ENCODE peak calls at places on chromosome 12, in nine cellular contexts. Z, N, J, G, W, Y, A, V and U are unnamed samples.
A peak's percentile ranks its signal among the peaks of the same experiment; 100 is the strongest.

GRCh38 chr12:62227091-62227490 is 33.1 kb upstream of the USP15 start:
- DNase-seq in Z (no peak), N (no peak), J (no peak), G (no peak), W (no peak), Y (no peak), A (no peak), V (no peak), U (no peak)

GRCh38 chr12:98007963-98008362 is 507.4 kb upstream of the TMPO start:
- DNase-seq in Z (no peak), N (no peak), J (no peak), G (no peak), W (no peak), Y (no peak), A (no peak), V (no peak), U (no peak)

GRCh38 chr12:106863185-106863584 is 88.7 kb downstream of the RIC8B start:
- DNase-seq in Z (no peak), N (no peak), J (no peak), G (no peak), W (no peak), Y (no peak), A (no peak), V (no peak), U (peak; percentile 21)

GRCh38 chr12:123743002-123743401 is 19.1 kb upstream of the DNAH10 start:
- DNase-seq in Z (no peak), N (no peak), J (no peak), G (no peak), W (no peak), Y (no peak), A (no peak), V (no peak), U (no peak)

GRCh38 chr12:11688831-11689230 is 39.4 kb downstream of the ETV6 start:
- DNase-seq in Z (no peak), N (peak; percentile 85), J (no peak), G (no peak), W (no peak), Y (peak; percentile 18), A (no peak), V (peak; percentile 15), U (peak; percentile 62)

GRCh38 chr12:54383041-54383609 is 1.4 kb downstream of the ZNF385A start:
- DNase-seq in Z (no peak), N (peak; percentile 88), J (no peak), G (no peak), W (no peak), Y (peak; percentile 93), A (no peak), V (peak; percentile 88), U (peak; percentile 92)

GRCh38 chr12:132389066-132389465 is 59.7 kb upstream of the GALNT9 start:
- DNase-seq in Z (no peak), N (no peak), J (no peak), G (no peak), W (no peak), Y (no peak), A (no peak), V (no peak), U (no peak)

GRCh38 chr12:646303-647038 is 16.8 kb downstream of the NINJ2 start:
- DNase-seq in Z (peak; percentile 75), N (no peak), J (peak; percentile 73), G (no peak), W (no peak), Y (no peak), A (no peak), V (no peak), U (peak; percentile 22)

GRCh38 chr12:121538699-121539061 is 42.1 kb downstream of the KDM2B start:
- DNase-seq in Z (no peak), N (peak; percentile 26), J (peak; percentile 31), G (no peak), W (peak; percentile 30), Y (no peak), A (peak; percentile 57), V (no peak), U (no peak)

GRCh38 chr12:27595231-27595642 is 71.2 kb downstream of the PPFIBP1 start:
- DNase-seq in Z (no peak), N (peak; percentile 82), J (no peak), G (no peak), W (no peak), Y (peak; percentile 82), A (no peak), V (peak; percentile 93), U (peak; percentile 86)

GRCh38 chr12:14417717-14418116 is 52.2 kb downstream of the ATF7IP start:
- DNase-seq in Z (peak; percentile 43), N (peak; percentile 94), J (peak; percentile 67), G (peak; percentile 61), W (peak; percentile 43), Y (peak; percentile 84), A (no peak), V (peak; percentile 68), U (peak; percentile 96)

GRCh38 chr12:79775355-79776073 is 84.8 kb upstream of the PAWR start:
- DNase-seq in Z (no peak), N (peak; percentile 23), J (no peak), G (no peak), W (no peak), Y (no peak), A (no peak), V (no peak), U (peak; percentile 42)

GRCh38 chr12:77104792-77105191 is 39.4 kb upstream of the E2F7 start:
- DNase-seq in Z (no peak), N (no peak), J (no peak), G (no peak), W (no peak), Y (no peak), A (no peak), V (no peak), U (peak; percentile 39)

GRCh38 chr12:49868952-49869815 is 26.3 kb upstream of the BCDIN3D start:
- DNase-seq in Z (peak; percentile 92), N (peak; percentile 100), J (peak; percentile 83), G (no peak), W (peak; percentile 94), Y (peak; percentile 95), A (no peak), V (peak; percentile 65), U (peak; percentile 95)

GRCh38 chr12:116539905-116540482 is 19.2 kb upstream of the MAP1LC3B2 start:
- DNase-seq in Z (peak; percentile 53), N (peak; percentile 39), J (peak; percentile 68), G (no peak), W (peak; percentile 86), Y (peak; percentile 84), A (no peak), V (no peak), U (peak; percentile 72)

GRCh38 chr12:124568431-124569374 is 1.3 kb upstream of the NCOR2 start:
- DNase-seq in Z (peak; percentile 81), N (peak; percentile 94), J (peak; percentile 44), G (no peak), W (no peak), Y (peak; percentile 93), A (no peak), V (peak; percentile 89), U (peak; percentile 95)

GRCh38 chr12:120498870-120499515 is 3.1 kb downstream of the DYNLL1 start:
- DNase-seq in Z (no peak), N (no peak), J (no peak), G (no peak), W (no peak), Y (no peak), A (no peak), V (no peak), U (no peak)

GRCh38 chr12:103839103-103839502 is 1.9 kb downstream of the NT5DC3 start:
- DNase-seq in Z (no peak), N (peak; percentile 41), J (no peak), G (no peak), W (no peak), Y (no peak), A (no peak), V (no peak), U (peak; percentile 26)

GRCh38 chr12:123118397-123118945 is 32.4 kb downstream of the PITPNM2 start:
- DNase-seq in Z (no peak), N (peak; percentile 56), J (no peak), G (no peak), W (peak; percentile 64), Y (no peak), A (no peak), V (no peak), U (no peak)

GRCh38 chr12:61757831-61758505 is 502.2 kb upstream of the USP15 start:
- DNase-seq in Z (no peak), N (peak; percentile 3), J (no peak), G (no peak), W (no peak), Y (peak; percentile 4), A (no peak), V (peak; percentile 20), U (peak; percentile 36)

GRCh38 chr12:56983386-56983785 is 23.0 kb downstream of the ZBTB39 start:
- DNase-seq in Z (no peak), N (no peak), J (no peak), G (no peak), W (no peak), Y (no peak), A (no peak), V (no peak), U (no peak)

GRCh38 chr12:120339256-120339655 is 11.7 kb upstream of the PLA2G1B start:
- DNase-seq in Z (no peak), N (no peak), J (no peak), G (no peak), W (no peak), Y (no peak), A (no peak), V (no peak), U (no peak)

GRCh38 chr12:122848471-122849351 is 13.5 kb downstream of the HIP1R start:
- DNase-seq in Z (peak; percentile 11), N (no peak), J (no peak), G (no peak), W (no peak), Y (no peak), A (no peak), V (no peak), U (no peak)

GRCh38 chr12:124565071-124565491 is 2.3 kb downstream of the NCOR2 start:
- DNase-seq in Z (no peak), N (no peak), J (no peak), G (no peak), W (no peak), Y (no peak), A (no peak), V (no peak), U (no peak)

GRCh38 chr12:62689042-62689839 is 222.6 kb downstream of the MON2 start:
- DNase-seq in Z (no peak), N (peak; percentile 51), J (no peak), G (no peak), W (no peak), Y (no peak), A (no peak), V (no peak), U (peak; percentile 74)

GRCh38 chr12:64180951-64181350 is 41.1 kb downstream of the KICS2 start:
- DNase-seq in Z (no peak), N (peak; percentile 63), J (no peak), G (no peak), W (no peak), Y (no peak), A (no peak), V (no peak), U (peak; percentile 71)

GRCh38 chr12:52741378-52742195 is 35.6 kb downstream of the KRT76 start:
- DNase-seq in Z (peak; percentile 42), N (peak; percentile 50), J (peak; percentile 47), G (peak; percentile 81), W (peak; percentile 7), Y (no peak), A (peak; percentile 43), V (peak; percentile 18), U (peak; percentile 30)

GRCh38 chr12:78361683-78362082 is 502.9 kb upstream of the SYT1 start:
- DNase-seq in Z (no peak), N (no peak), J (no peak), G (no peak), W (no peak), Y (no peak), A (no peak), V (no peak), U (no peak)

GRCh38 chr12:19179986-19180385 is 50.5 kb downstream of the PLEKHA5 start:
- DNase-seq in Z (no peak), N (no peak), J (no peak), G (no peak), W (no peak), Y (no peak), A (no peak), V (no peak), U (no peak)

GRCh38 chr12:104719700-104720345 is 238.3 kb downstream of the SLC41A2 start:
- DNase-seq in Z (no peak), N (no peak), J (no peak), G (no peak), W (no peak), Y (no peak), A (no peak), V (no peak), U (peak; percentile 27)

GRCh38 chr12:116662612-116663144 is 75.2 kb downstream of the SPRING1 start:
- DNase-seq in Z (no peak), N (peak; percentile 47), J (no peak), G (peak; percentile 52), W (no peak), Y (no peak), A (no peak), V (no peak), U (peak; percentile 29)